ENCODE peak calls at places on chromosomes 16 and 17, in ten cellular contexts. N, A, M, G, F, C, Z, Q, J and T are unnamed samples.

GRCh38 chr17:3012926-3013581 is 50.4 kb downstream of the OR1D5 start:
- DNase-seq in N (peak; percentile 80), A (peak; percentile 73), M (peak; percentile 73), G (no peak), F (peak; percentile 14), C (peak; percentile 74), Z (peak; percentile 76), Q (peak; percentile 67), J (no peak), T (no peak)

GRCh38 chr16:27377666-27378485 is 24.1 kb upstream of the IL21R start:
- DNase-seq in N (no peak), A (no peak), M (no peak), G (no peak), F (no peak), C (no peak), Z (no peak), Q (no peak), J (no peak), T (no peak)

GRCh38 chr16:79687249-79687768 is 86.8 kb upstream of the MAF start:
- DNase-seq in N (no peak), A (no peak), M (no peak), G (no peak), F (no peak), C (no peak), Z (no peak), Q (peak; percentile 14), J (no peak), T (no peak)

GRCh38 chr17:76909971-76910760 is 42.0 kb downstream of the MGAT5B start:
- DNase-seq in N (peak; percentile 91), A (peak; percentile 79), M (no peak), G (no peak), F (peak; percentile 30), C (peak; percentile 52), Z (no peak), Q (peak; percentile 8), J (peak; percentile 93), T (peak; percentile 24)

GRCh38 chr16:20415541-20415940 is 6.2 kb downstream of the ACSM5 start:
- DNase-seq in N (no peak), A (no peak), M (no peak), G (no peak), F (no peak), C (peak; percentile 4), Z (no peak), Q (no peak), J (no peak), T (no peak)

GRCh38 chr16:50422926-50423325 is 54.1 kb upstream of the BRD7 start:
- DNase-seq in N (no peak), A (no peak), M (no peak), G (no peak), F (no peak), C (no peak), Z (no peak), Q (no peak), J (no peak), T (no peak)

GRCh38 chr17:77146882-77147281 is 6.1 kb downstream of the SEC14L1 start:
- DNase-seq in N (no peak), A (peak; percentile 84), M (no peak), G (no peak), F (no peak), C (no peak), Z (no peak), Q (peak; percentile 53), J (no peak), T (peak; percentile 76)

GRCh38 chr16:85129846-85130706 is 17.8 kb upstream of the CIBAR2 start:
- DNase-seq in N (no peak), A (no peak), M (no peak), G (no peak), F (peak; percentile 54), C (peak; percentile 77), Z (no peak), Q (no peak), J (peak; percentile 78), T (no peak)

GRCh38 chr17:42969006-42969581 is 4.8 kb upstream of the AARSD1 start:
- DNase-seq in N (no peak), A (no peak), M (no peak), G (no peak), F (no peak), C (peak; percentile 51), Z (no peak), Q (no peak), J (peak; percentile 17), T (no peak)

GRCh38 chr16:11624205-11624604 is 37.5 kb upstream of the LITAF start:
- DNase-seq in N (no peak), A (no peak), M (no peak), G (no peak), F (no peak), C (no peak), Z (no peak), Q (no peak), J (no peak), T (no peak)

GRCh38 chr16:11759163-11759834 is 16.6 kb upstream of the TXNDC11 start:
- DNase-seq in N (no peak), A (no peak), M (no peak), G (no peak), F (no peak), C (no peak), Z (no peak), Q (peak; percentile 92), J (no peak), T (no peak)

GRCh38 chr16:57986196-57986595 is 14.3 kb downstream of the ZNF319 start:
- DNase-seq in N (no peak), A (no peak), M (peak; percentile 11), G (no peak), F (no peak), C (no peak), Z (no peak), Q (no peak), J (peak; percentile 50), T (no peak)

GRCh38 chr17:54177606-54178308 is 355.0 kb downstream of the KIF2B start:
- DNase-seq in N (no peak), A (no peak), M (no peak), G (no peak), F (no peak), C (no peak), Z (no peak), Q (no peak), J (no peak), T (no peak)

GRCh38 chr16:71357681-71358080 is 842 bp upstream of the CALB2 start:
- DNase-seq in N (peak; percentile 58), A (no peak), M (no peak), G (no peak), F (no peak), C (peak; percentile 13), Z (no peak), Q (no peak), J (peak; percentile 65), T (no peak)

GRCh38 chr17:81712468-81713003 is 452 bp downstream of the SLC25A10 start:
- DNase-seq in N (peak; percentile 60), A (no peak), M (no peak), G (no peak), F (no peak), C (peak; percentile 71), Z (no peak), Q (peak; percentile 55), J (peak; percentile 99), T (no peak)

GRCh38 chr16:23131841-23132576 is 17.2 kb downstream of the USP31 start:
- DNase-seq in N (no peak), A (no peak), M (no peak), G (no peak), F (no peak), C (peak; percentile 56), Z (no peak), Q (no peak), J (no peak), T (no peak)
- H3K27ac ChIP-seq in N (no peak overlapping the region), A (peak overlapping the region; percentile 32), M (no peak overlapping the region), G (peak overlapping the region; percentile 85), F (no peak overlapping the region), C (peak overlapping the region; percentile 76), Z (peak overlapping the region; percentile 36), Q (peak overlapping the region; percentile 64), J (no peak overlapping the region), T (peak overlapping the region; percentile 44)

GRCh38 chr17:6699997-6700947 is 12.9 kb downstream of the SLC13A5 start:
- DNase-seq in N (no peak), A (no peak), M (no peak), G (no peak), F (no peak), C (no peak), Z (no peak), Q (peak; percentile 8), J (no peak), T (no peak)
- H3K27ac ChIP-seq in N (no peak overlapping the region), A (no peak overlapping the region), M (no peak overlapping the region), G (no peak overlapping the region), F (no peak overlapping the region), C (no peak overlapping the region), Z (no peak overlapping the region), Q (no peak overlapping the region), J (no peak overlapping the region), T (no peak overlapping the region)

DNA sequence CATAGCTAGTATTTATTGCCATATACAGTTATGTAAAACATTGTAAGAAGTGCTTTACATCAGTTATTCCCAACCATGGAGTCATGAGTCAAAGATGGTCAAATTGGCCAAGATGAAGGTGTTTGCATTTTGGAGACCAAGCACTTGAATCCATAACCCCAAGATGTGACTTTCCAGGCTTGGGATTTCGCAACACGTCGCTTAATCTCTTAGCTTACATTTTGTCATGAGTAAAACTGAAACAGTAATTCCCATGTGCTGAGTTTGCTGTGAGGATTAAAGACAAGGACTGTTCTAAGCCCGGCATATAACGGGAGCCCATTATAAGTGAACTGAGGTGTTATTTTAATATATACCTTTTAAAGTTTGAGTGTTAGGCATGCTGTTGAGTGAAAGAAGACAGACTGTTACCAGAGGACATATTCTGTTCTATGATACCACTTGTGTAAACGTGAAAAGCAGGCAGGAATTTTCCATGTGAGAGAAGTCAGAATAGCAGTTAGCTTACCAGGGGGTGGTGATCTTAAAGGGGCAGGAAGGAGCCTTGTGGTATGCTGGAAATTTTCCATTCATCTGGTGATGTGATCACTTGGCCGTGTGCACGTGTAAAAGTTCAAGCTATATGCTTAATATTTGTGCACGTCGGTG is 484.9 kb downstream of the WWOX start:
- DNase-seq in N (no peak), A (no peak), M (no peak), G (no peak), F (no peak), C (no peak), Z (no peak), Q (no peak), J (peak; percentile 62), T (no peak)
- H3K27ac ChIP-seq in N (no peak overlapping the region), A (no peak overlapping the region), M (no peak overlapping the region), G (no peak overlapping the region), F (no peak overlapping the region), C (no peak overlapping the region), Z (no peak overlapping the region), Q (no peak overlapping the region), J (no peak overlapping the region), T (no peak overlapping the region)

GRCh38 chr16:56448005-56448404 is 3.1 kb downstream of the NUDT21 start:
- DNase-seq in N (no peak), A (no peak), M (no peak), G (no peak), F (no peak), C (no peak), Z (no peak), Q (peak; percentile 55), J (no peak), T (no peak)

GRCh38 chr16:56450901-56451752 is at the start of the genes NUDT21 and OGFOD1:
- DNase-seq in N (peak; percentile 97), A (peak; percentile 95), M (peak; percentile 95), G (peak; percentile 90), F (peak; percentile 98), C (peak; percentile 99), Z (peak; percentile 97), Q (peak; percentile 99), J (peak; percentile 98), T (peak; percentile 91)

GRCh38 chr16:56451753-56452689 is 667 bp downstream of the OGFOD1 start:
- DNase-seq in N (peak; percentile 78), A (no peak), M (no peak), G (peak; percentile 15), F (peak; percentile 31), C (peak; percentile 82), Z (peak; percentile 61), Q (peak; percentile 62), J (peak; percentile 78), T (no peak)

GRCh38 chr16:56450275-56450889 is 750 bp downstream of the NUDT21 start:
- DNase-seq in N (peak; percentile 34), A (no peak), M (no peak), G (no peak), F (no peak), C (peak; percentile 60), Z (no peak), Q (peak; percentile 10), J (peak; percentile 11), T (no peak)
- H3K27ac ChIP-seq in N (no peak overlapping the region), A (peak overlapping the region; percentile 84), M (peak overlapping the region; percentile 69), G (peak overlapping the region; percentile 91), F (peak overlapping the region; percentile 83), C (peak overlapping the region; percentile 89), Z (no peak overlapping the region), Q (peak overlapping the region; percentile 94), J (peak overlapping the region; percentile 50), T (peak overlapping the region; percentile 89)